ENCODE peak calls at places on chromosomes 6 and 20, in four cellular contexts. S is gastrocnemius medialis, X is A549, L is uterus. W is an unnamed sample. For H3K9me3, the result is how much of the 10 kb centered on the place peaks cover.

GRCh38 chr6:122438975-122439374 is 32.6 kb downstream of the SERINC1 start:
- DNase-seq in S (no peak), X (no peak), L (no peak), W (no peak)

GRCh38 chr6:101711518-101711917 is 318.0 kb downstream of the GRIK2 start:
- DNase-seq in S (no peak), X (no peak), L (no peak), W (no peak)

GRCh38 chr6:84976516-84977420 is 212.4 kb upstream of the TBX18 start:
- DNase-seq in S (no peak), X (peak), L (no peak), W (no peak)

GRCh38 chr6:139205843-139206242 is 71.0 kb downstream of the HECA start:
- DNase-seq in S (no peak), X (no peak), L (no peak), W (no peak)

GRCh38 chr20:17936306-17936790 is 32.2 kb downstream of the SNX5 start:
- DNase-seq in S (no peak), X (no peak), L (no peak), W (no peak)

GRCh38 chr6:170208171-170208601 is 82.7 kb downstream of the DLL1 start:
- DNase-seq in S (no peak), X (no peak), L (no peak), W (no peak)

GRCh38 chr6:40038626-40039025 is 104.4 kb upstream of the MOCS1 start:
- DNase-seq in S (no peak), X (no peak), L (no peak), W (no peak)

GRCh38 chr20:46324960-46325703 is 16.8 kb upstream of the CDH22 start:
- DNase-seq in S (no peak), X (peak), L (no peak), W (no peak)

GRCh38 chr20:24378651-24379050 is 90.8 kb upstream of the SYNDIG1 start:
- DNase-seq in S (no peak), X (no peak), L (no peak), W (no peak)

GRCh38 chr20:53865905-53866786 is 204.2 kb downstream of the BCAS1 start:
- DNase-seq in S (no peak), X (peak), L (peak), W (peak)

GRCh38 chr20:17762243-17762872 is 62.6 kb downstream of the BANF2 start:
- DNase-seq in S (no peak), X (no peak), L (no peak), W (peak)

GRCh38 chr6:14695579-14695978 is 550.3 kb upstream of the JARID2 start:
- DNase-seq in S (no peak), X (no peak), L (no peak), W (no peak)

GRCh38 chr6:5338177-5338960 is 77.1 kb downstream of the FARS2 start:
- DNase-seq in S (no peak), X (no peak), L (no peak), W (no peak)

GRCh38 chr6:68777956-68778355 is 142.9 kb downstream of the ADGRB3 start:
- DNase-seq in S (no peak), X (no peak), L (no peak), W (peak)

GRCh38 chr20:46810442-46811327 is 84.0 kb upstream of the EYA2 start:
- DNase-seq in S (no peak), X (no peak), L (no peak), W (no peak)

GRCh38 chr20:56786503-56786902 is 157.4 kb downstream of the TFAP2C start:
- DNase-seq in S (no peak), X (peak), L (no peak), W (no peak)

GRCh38 chr6:38262041-38262440 is 377.7 kb downstream of the BTBD9 start:
- DNase-seq in S (peak), X (peak), L (no peak), W (no peak)

GRCh38 chr20:44019638-44020335 is 105.1 kb downstream of the TOX2 start:
- DNase-seq in S (no peak), X (no peak), L (no peak), W (no peak)

GRCh38 chr6:30885481-30885998 is 1.2 kb downstream of the DDR1 start:
- DNase-seq in S (peak), X (peak), L (no peak), W (no peak)

GRCh38 chr6:24052632-24053031 is 73.4 kb upstream of the NRSN1 start:
- DNase-seq in S (no peak), X (no peak), L (no peak), W (no peak)

GRCh38 chr20:61065853-61066252 is 186.2 kb upstream of the CDH4 start:
- DNase-seq in S (no peak), X (no peak), L (no peak), W (no peak)

GRCh38 chr6:130409394-130410095 is 43.7 kb downstream of the TMEM200A start:
- DNase-seq in S (no peak), X (no peak), L (no peak), W (no peak)

GRCh38 chr20:828987-829386 is 4.5 kb upstream of the FAM110A start:
- DNase-seq in S (no peak), X (no peak), L (no peak), W (no peak)

GRCh38 chr6:30768634-30769087 is 24.3 kb upstream of the IER3 start:
- DNase-seq in S (no peak), X (no peak), L (no peak), W (no peak)

GRCh38 chr6:127177030-127177928 is 58.8 kb downstream of the RSPO3 start:
- DNase-seq in S (no peak), X (no peak), L (no peak), W (no peak)

GRCh38 chr20:55782861-55783260 is 222.5 kb downstream of the CBLN4 start:
- DNase-seq in S (no peak), X (no peak), L (no peak), W (no peak)

GRCh38 chr6:53168516-53169257 is 20.0 kb upstream of the GCM1 start:
- DNase-seq in S (no peak), X (no peak), L (no peak), W (no peak)

GRCh38 chr20:15248618-15249395 is 911.4 kb upstream of the FLRT3 start:
- DNase-seq in S (no peak), X (no peak), L (no peak), W (no peak)

GRCh38 chr6:37507690-37508421 is 8.2 kb upstream of the CCDC167 start:
- DNase-seq in S (no peak), X (no peak), L (no peak), W (no peak)

GRCh38 chr6:45584127-45584526 is 206.4 kb upstream of the SUPT3H start:
- DNase-seq in S (no peak), X (no peak), L (no peak), W (no peak)

GRCh38 chr20:60057866-60058807 is 99.9 kb downstream of the CDH26 start:
- DNase-seq in S (peak), X (no peak), L (no peak), W (peak)

GRCh38 chr6:150377211-150377781 is 8.5 kb downstream of the IYD start:
- DNase-seq in S (no peak), X (no peak), L (no peak), W (no peak)

GRCh38 chr20:41072099-41072798 is 43.6 kb downstream of the TOP1 start:
- DNase-seq in S (no peak), X (no peak), L (peak), W (no peak)

GRCh38 chr6:166365221-166365620 is 17.5 kb downstream of the MPC1 start:
- DNase-seq in S (peak), X (no peak), L (no peak), W (no peak)

GRCh38 chr20:50128520-50128905 is 15.6 kb upstream of the UBE2V1 start:
- DNase-seq in S (no peak), X (no peak), L (no peak), W (no peak)

GRCh38 chr20:50124496-50124895 is 11.5 kb upstream of the UBE2V1 start:
- DNase-seq in S (no peak), X (no peak), L (no peak), W (no peak)

GRCh38 chr20:50127587-50128519 is 14.9 kb upstream of the UBE2V1 start:
- DNase-seq in S (peak), X (no peak), L (no peak), W (no peak)

GRCh38 chr20:50129662-50130345 is 16.9 kb upstream of the UBE2V1 start:
- DNase-seq in S (no peak), X (peak), L (no peak), W (no peak)

GRCh38 chr20:50126662-50127061 is 13.7 kb upstream of the UBE2V1 start:
- DNase-seq in S (peak), X (peak), L (no peak), W (no peak)
- TF ChIP-seq POLR2A in S (no peak), X (no peak), L (no peak), W (no peak)

DNA sequence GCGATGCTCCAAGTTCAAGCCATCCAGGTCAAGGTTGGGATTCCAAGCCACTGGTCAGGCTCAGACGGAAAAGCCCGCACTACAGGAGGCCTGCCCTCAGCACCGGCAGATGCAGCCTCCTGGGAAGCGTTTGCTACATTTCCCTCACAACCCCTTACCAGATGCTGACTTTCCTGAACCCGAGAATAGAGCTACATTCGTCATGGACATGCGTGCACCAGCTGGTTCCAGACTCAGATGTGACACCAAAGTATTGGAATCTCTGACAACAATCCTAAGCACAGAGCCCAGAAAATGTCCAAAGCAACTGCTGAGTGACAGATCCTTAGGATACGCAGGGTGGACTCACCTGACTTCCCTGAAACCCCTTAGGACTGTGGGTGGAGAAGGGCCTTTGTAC is 174.9 kb downstream of the SASH1 start:
- DNase-seq in S (no peak), X (no peak), L (no peak), W (no peak)
- H3K27ac ChIP-seq in S (peak), X (no peak), L (peak), W (no peak)

GRCh38 chr6:168823397-168824020 is 382.5 kb downstream of the SMOC2 start:
- DNase-seq in S (no peak), X (no peak), L (no peak), W (no peak)
- H3K9me3 ChIP-seq in S (under half), X (under half), L (under half), W (under half)

GRCh38 chr20:38805502-38805957 is at the start of gene PPP1R16B:
- DNase-seq in S (no peak), X (no peak), L (no peak), W (peak)
- TF ChIP-seq POLR2A in S (no peak), X (no peak), L (peak), W (no peak)

DNA sequence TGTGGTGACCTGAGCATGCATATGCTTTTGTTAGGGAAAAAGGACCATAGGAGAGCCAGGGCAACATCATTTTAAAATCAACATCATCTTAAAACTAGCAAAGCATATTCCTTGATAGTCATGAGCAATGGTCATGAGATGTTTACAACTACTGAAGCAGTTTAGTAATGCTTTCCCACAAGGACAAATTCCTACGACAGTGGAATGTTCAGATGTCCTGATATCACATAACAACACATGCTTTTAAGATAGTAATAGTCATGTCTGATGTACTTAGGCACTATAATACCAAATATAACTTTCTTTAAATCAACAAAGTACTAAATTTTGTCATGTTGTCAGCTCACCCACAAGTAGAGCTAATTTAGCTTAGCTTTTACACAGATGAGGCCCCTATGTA is 370.3 kb downstream of the HTR1B start:
- DNase-seq in S (no peak), X (no peak), L (no peak), W (no peak)
- H3K27ac ChIP-seq in S (peak), X (no peak), L (no peak), W (no peak)

DNA sequence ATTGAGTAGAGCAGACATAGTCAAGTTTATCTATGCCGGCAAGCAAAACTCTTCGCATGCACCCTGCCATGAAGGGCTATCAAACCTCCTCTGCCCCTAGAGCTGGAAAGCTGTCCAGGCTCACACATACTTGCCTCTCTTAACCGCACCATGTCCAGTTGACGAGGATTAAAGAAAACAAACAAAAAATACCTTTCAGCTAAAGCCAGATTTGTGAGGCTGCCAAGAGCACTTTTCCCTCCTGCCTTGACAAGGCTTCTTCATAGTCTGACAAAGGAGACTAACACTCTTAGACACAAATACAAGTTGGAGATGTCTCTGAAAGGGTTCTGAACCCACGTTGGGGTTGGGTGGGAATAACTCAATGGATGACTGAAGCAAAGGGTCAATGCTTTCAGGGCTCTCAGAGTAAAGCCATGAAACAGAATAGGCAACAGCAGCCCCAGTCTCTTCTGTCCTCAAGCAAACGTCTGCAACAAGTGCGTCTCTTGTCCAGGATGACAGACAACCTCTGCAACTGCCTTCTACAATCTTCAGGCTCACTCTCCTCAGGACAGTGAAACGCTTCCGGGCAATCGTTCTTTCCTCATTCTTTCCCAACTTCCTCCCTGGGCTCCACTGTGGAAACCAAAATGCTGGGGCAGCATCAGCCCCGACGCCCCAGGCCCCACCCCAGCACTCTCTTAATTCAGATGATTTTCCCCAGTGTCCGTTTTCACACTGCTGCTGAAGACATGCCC is 57.8 kb downstream of the AGPAT4 start:
- DNase-seq in S (no peak), X (no peak), L (no peak), W (no peak)
- H3K9me3 ChIP-seq in S (under half), X (under half), L (under half), W (under half)